ENCODE peak calls at places on chromosomes 5 and 9, in four cellular contexts. K is mammary epithelial cell, V is tibial artery, E is endodermal cell. Z is an unnamed sample.
A peak's percentile ranks its signal among the peaks of the same experiment; 100 is the strongest.

GRCh38 chr9:126674365-126675146 is 60.8 kb downstream of the LMX1B start:
- DNase-seq in K (no peak), V (no peak), E (peak; percentile 76), Z (no peak)

GRCh38 chr9:108184941-108185340 is 670.8 kb downstream of the ACTL7B start:
- DNase-seq in K (peak; percentile 94), V (no peak), E (no peak), Z (no peak)

GRCh38 chr9:133050781-133051180 is 11.0 kb upstream of the CEL start:
- DNase-seq in K (no peak), V (no peak), E (no peak), Z (no peak)

GRCh38 chr5:35990941-35991592 is at the start of gene UGT3A1:
- DNase-seq in K (no peak), V (no peak), E (peak; percentile 94), Z (no peak)

GRCh38 chr9:99269429-99269828 is 47.3 kb downstream of the SEC61B start:
- DNase-seq in K (no peak), V (no peak), E (no peak), Z (no peak)

GRCh38 chr9:132288956-132289355 is 65.8 kb downstream of the SETX start:
- DNase-seq in K (no peak), V (no peak), E (no peak), Z (no peak)

GRCh38 chr9:133273819-133274218 is 1.2 kb downstream of the ABO start:
- DNase-seq in K (no peak), V (no peak), E (no peak), Z (no peak)

GRCh38 chr9:109568089-109568488 is 70.0 kb upstream of the PTPN3 start:
- DNase-seq in K (no peak), V (no peak), E (no peak), Z (no peak)

GRCh38 chr5:150065346-150065745 is 21.0 kb downstream of the CSF1R start:
- DNase-seq in K (no peak), V (peak; percentile 89), E (peak; percentile 61), Z (peak; percentile 41)

GRCh38 chr5:113249216-113249615 is 185.6 kb downstream of the TSSK1B start:
- DNase-seq in K (no peak), V (no peak), E (no peak), Z (no peak)

GRCh38 chr9:135079018-135079417 is 8.4 kb upstream of the OLFM1 start:
- DNase-seq in K (no peak), V (peak; percentile 28), E (peak; percentile 13), Z (no peak)

GRCh38 chr9:134624827-134625181 is 16.8 kb upstream of the COL5A1 start:
- DNase-seq in K (peak; percentile 77), V (peak; percentile 67), E (peak; percentile 38), Z (no peak)

GRCh38 chr5:87404359-87404758 is 8.4 kb downstream of the CCNH start:
- DNase-seq in K (no peak), V (no peak), E (no peak), Z (no peak)

GRCh38 chr5:53779541-53779981 is 219.1 kb downstream of the NDUFS4 start:
- DNase-seq in K (peak; percentile 51), V (no peak), E (no peak), Z (peak; percentile 27)

GRCh38 chr5:59813761-59814562 is 79.6 kb downstream of the PDE4D start:
- DNase-seq in K (peak; percentile 56), V (no peak), E (peak; percentile 73), Z (no peak)

DNA sequence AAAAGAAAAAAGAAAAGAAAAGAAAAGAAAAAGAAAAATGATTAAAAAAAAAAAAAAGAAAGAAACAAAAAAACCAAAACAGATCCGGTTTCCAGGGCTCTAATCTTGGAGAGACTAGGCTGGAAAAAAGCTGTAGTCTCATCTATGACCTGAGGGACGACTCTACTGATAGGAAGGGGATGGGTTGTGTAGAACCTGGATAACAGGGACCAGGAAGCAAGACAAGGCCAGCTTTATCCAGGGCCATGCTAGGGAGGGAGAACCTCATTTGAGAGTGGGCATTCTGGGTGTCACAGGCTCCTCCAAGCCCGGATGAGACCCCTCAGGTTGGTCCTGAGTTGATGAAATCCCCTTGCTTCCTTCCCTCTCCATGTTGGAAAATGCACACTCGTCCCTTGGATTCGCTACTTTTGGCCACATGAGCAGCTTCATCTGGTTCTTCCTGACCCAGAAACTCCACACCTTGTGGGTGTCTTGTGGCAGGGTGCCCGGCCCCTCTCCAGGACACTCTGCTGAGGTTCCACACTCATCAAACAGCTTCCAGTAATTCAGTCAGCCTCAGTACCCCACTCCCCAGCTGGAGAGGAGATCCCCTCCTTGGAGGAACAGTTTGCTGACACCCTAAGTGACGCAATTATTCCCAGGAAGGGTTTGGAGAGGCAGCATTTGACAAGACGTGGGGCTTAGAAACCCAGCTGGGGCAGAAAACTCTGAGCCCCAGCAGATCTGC is 71.1 kb upstream of the LHFPL2 start:
- DNase-seq in K (no peak), V (no peak), E (no peak), Z (no peak)
- H3K4me3 ChIP-seq in K (no peak overlapping the region), V (no peak overlapping the region), E (no peak overlapping the region), Z (no peak overlapping the region)

GRCh38 chr5:1322036-1322903 is 22.6 kb downstream of the CLPTM1L start:
- DNase-seq in K (no peak), V (peak; percentile 41), E (peak; percentile 35), Z (no peak)

GRCh38 chr5:1319436-1320343 is 24.8 kb upstream of the TERT start:
- DNase-seq in K (no peak), V (no peak), E (peak; percentile 35), Z (no peak)

GRCh38 chr5:1320436-1321344 is 24.2 kb downstream of the CLPTM1L start:
- DNase-seq in K (no peak), V (no peak), E (peak; percentile 42), Z (no peak)

GRCh38 chr5:1322955-1323802 is 21.7 kb downstream of the CLPTM1L start:
- DNase-seq in K (no peak), V (peak; percentile 37), E (peak; percentile 24), Z (no peak)

DNA sequence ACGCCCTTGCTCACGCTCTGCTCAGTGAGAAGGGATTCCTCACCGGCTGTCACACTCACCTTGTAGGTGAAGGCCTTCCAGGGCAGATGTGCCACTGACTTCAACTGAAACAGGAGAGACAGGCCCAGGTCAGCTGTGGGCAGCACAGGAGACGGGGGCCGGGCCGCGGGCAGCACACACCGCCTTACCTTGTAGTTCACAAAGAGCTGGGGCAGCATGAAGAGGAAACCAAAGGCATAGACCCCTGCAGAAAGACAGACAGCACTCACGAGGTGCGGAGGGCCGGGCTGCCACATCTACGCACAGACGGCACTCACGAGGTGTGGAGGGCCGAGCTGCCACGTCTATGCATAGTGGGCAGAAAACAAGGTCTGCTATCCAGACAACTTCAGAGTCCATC is 23.3 kb downstream of the CLPTM1L start:
- DNase-seq in K (no peak), V (no peak), E (peak; percentile 31), Z (no peak)
- H3K4me1 ChIP-seq in K (peaks cover 10% of the 10 kb centered on the region), V (no peaks in the 10 kb centered on the region), E (no peaks in the 10 kb centered on the region), Z (no peaks in the 10 kb centered on the region)

GRCh38 chr5:177497297-177498012 is at the start of gene PDLIM7:
- DNase-seq in K (peak; percentile 95), V (peak; percentile 99), E (peak; percentile 98), Z (peak; percentile 96)
- TF ChIP-seq CTCF in K (peak; percentile 14), V (no peak), E (peak; percentile 24), Z (no peak)

GRCh38 chr9:121518634-121519033 is 19.0 kb upstream of the GGTA1 start:
- DNase-seq in K (no peak), V (no peak), E (no peak), Z (no peak)
- H3K4me3 ChIP-seq in K (no peak overlapping the region), V (no peak overlapping the region), E (no peak overlapping the region), Z (no peak overlapping the region)

DNA sequence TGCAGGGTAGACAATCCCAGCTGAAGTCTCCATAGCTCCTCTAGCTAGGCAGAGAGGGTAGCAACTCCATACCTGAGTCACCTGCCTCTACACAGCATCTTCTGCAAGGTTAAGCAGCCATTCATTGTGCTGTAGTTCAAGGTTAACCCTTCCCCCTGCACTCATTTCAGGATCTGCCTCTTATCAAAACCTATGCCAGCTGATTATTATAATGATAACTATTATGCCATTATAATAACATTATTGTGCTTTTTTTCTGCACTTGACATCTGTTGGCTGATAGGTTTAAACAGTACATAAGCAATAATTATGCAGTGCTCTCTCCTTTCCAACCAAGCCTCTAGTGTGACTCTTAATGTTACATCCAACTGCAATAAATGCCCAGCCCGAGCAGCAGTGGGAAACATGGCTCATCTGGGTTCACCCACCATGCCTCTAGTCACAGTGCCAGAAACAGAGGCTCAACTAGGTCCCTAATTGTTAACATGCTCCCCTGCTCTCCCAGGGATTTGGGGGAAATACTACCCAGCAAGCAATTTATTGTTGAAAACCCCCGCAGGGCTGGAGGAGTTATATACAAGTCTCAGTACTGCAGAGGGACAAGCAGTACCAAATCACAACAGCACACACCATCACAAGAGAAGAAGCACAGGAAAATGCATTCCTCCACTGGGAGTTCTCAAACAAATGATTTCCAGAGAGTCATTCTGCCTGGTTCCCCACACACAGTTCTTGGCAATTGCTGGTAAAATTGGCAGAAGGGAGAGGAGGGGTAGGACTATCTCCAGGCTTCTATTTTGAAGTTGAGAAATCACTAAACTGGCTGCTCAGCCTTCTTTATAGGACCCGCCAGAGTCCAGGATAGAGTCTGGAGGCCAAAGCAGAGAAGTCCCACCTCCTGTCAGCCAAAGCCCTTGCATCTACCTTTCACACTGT is 17.1 kb downstream of the SIL1 start:
- DNase-seq in K (no peak), V (no peak), E (no peak), Z (no peak)
- H3K4me1 ChIP-seq in K (peaks cover 37% of the 10 kb centered on the region), V (peaks cover 69% of the 10 kb centered on the region), E (peaks cover 22% of the 10 kb centered on the region), Z (peaks cover 73% of the 10 kb centered on the region)

GRCh38 chr9:24698864-24699518 is 153.3 kb upstream of the IZUMO3 start:
- DNase-seq in K (no peak), V (no peak), E (no peak), Z (no peak)
- TF ChIP-seq CTCF in K (no peak), V (no peak), E (no peak), Z (no peak)

GRCh38 chr9:112861638-112862555 is 28.8 kb downstream of the SLC46A2 start:
- DNase-seq in K (peak; percentile 50), V (peak; percentile 76), E (no peak), Z (peak; percentile 22)
- H3K4me3 ChIP-seq in K (no peak overlapping the region), V (no peak overlapping the region), E (no peak overlapping the region), Z (no peak overlapping the region)

GRCh38 chr5:90641528-90641927 is 82.9 kb downstream of the ADGRV1 start:
- DNase-seq in K (no peak), V (no peak), E (no peak), Z (no peak)
- H3K4me1 ChIP-seq in K (no peaks in the 10 kb centered on the region), V (peaks cover 9% of the 10 kb centered on the region), E (no peaks in the 10 kb centered on the region), Z (no peaks in the 10 kb centered on the region)

DNA sequence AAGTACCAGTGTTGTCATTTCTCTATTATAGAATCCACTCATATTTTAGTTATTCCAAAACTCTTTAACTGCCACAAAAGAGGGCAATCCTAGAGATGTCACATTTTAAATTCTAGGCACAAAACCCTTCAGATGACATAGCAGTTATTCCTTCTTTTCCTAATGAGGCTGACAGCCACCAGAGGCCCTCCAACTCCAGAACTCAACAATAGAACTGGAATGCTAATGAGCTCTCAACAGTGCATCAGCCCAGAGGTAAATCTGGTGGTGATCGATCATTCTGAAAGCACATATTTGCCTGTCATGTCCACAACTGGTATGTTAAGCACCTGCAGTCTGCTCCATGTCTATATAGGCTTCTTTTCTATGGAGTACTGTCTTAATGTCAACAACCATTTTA is 40.2 kb upstream of the RAB3C start:
- DNase-seq in K (no peak), V (no peak), E (no peak), Z (no peak)
- TF ChIP-seq CTCF in K (no peak), V (no peak), E (no peak), Z (no peak)